ENCODE peak calls at places on chromosomes 7 and 10, in eight cellular contexts. K is MM.1S, P is neural progenitor cell, G is heart left ventricle, U is upper lobe of right lung, T is sigmoid colon, X is IMR-90, D is adipocyte. F is an unnamed sample.

GRCh38 chr10:130834170-130834569 is 477.4 kb downstream of the TCERG1L start:
- DNase-seq in K (no peak), U (no peak), G (no peak), T (no peak), D (no peak), P (peak; percentile 59), X (no peak), F (peak; percentile 70)

GRCh38 chr7:127514499-127514898 is 70.9 kb downstream of the GCC1 start:
- DNase-seq in K (peak; percentile 44), G (no peak), D (peak; percentile 62), T (no peak), U (no peak), P (peak; percentile 56), X (peak; percentile 39), F (no peak)

GRCh38 chr7:26860361-26860760 is 4.0 kb downstream of the SKAP2 start:
- DNase-seq in K (no peak), X (no peak), D (no peak), P (no peak), U (no peak), T (no peak), G (no peak), F (no peak)

GRCh38 chr7:24378871-24379608 is 95.0 kb downstream of the NPY start:
- DNase-seq in T (no peak), K (no peak), P (no peak), G (no peak), U (peak; percentile 68), D (peak; percentile 27), X (peak; percentile 50), F (no peak)

GRCh38 chr7:52525772-52526341 is 509.6 kb upstream of the POM121L12 start:
- DNase-seq in K (no peak), U (no peak), G (no peak), P (no peak), T (no peak), X (no peak), D (no peak), F (no peak)

GRCh38 chr7:47480576-47481538 is 101.1 kb downstream of the TNS3 start:
- DNase-seq in G (no peak), X (no peak), K (peak; percentile 91), D (no peak), T (no peak), U (no peak), P (peak; percentile 49), F (peak; percentile 61)

GRCh38 chr10:72557362-72557761 is 68.5 kb downstream of the MICU1 start:
- DNase-seq in P (no peak), K (no peak), X (peak; percentile 79), U (no peak), G (no peak), D (peak; percentile 70), T (no peak), F (no peak)

GRCh38 chr7:134612197-134612596 is 34.5 kb upstream of the BPGM start:
- DNase-seq in K (peak; percentile 27), U (no peak), X (no peak), P (no peak), D (no peak), T (no peak), G (no peak), F (no peak)

GRCh38 chr10:69963835-69964710 is 88.6 kb upstream of the MACROH2A2 start:
- DNase-seq in U (no peak), X (no peak), G (no peak), P (no peak), D (no peak), T (no peak), K (no peak), F (no peak)

GRCh38 chr7:55240418-55241142 is 124.6 kb upstream of the LANCL2 start:
- DNase-seq in T (no peak), G (no peak), K (no peak), X (no peak), D (no peak), U (no peak), P (no peak), F (no peak)

GRCh38 chr10:3784510-3785250 is at the start of gene KLF6:
- DNase-seq in D (peak; percentile 67), U (no peak), K (peak; percentile 49), T (peak; percentile 81), P (peak; percentile 67), X (peak; percentile 28), G (peak; percentile 73), F (no peak)

GRCh38 chr10:19347592-19347991 is 299.0 kb downstream of the MALRD1 start:
- DNase-seq in K (no peak), T (no peak), U (no peak), X (no peak), G (no peak), P (peak; percentile 39), D (peak; percentile 0), F (peak; percentile 51)

GRCh38 chr7:53110425-53110824 is 75.0 kb downstream of the POM121L12 start:
- DNase-seq in U (no peak), G (no peak), K (no peak), D (no peak), X (no peak), P (no peak), T (no peak), F (no peak)

GRCh38 chr7:119545118-119545517 is 727.9 kb upstream of the KCND2 start:
- DNase-seq in P (no peak), D (peak; percentile 0), K (no peak), X (peak; percentile 26), G (no peak), T (no peak), U (no peak), F (no peak)

GRCh38 chr7:44379366-44380178 is 54.2 kb upstream of the CAMK2B start:
- DNase-seq in G (no peak), D (no peak), K (no peak), U (no peak), X (peak; percentile 17), P (no peak), T (no peak), F (peak; percentile 50)

DNA sequence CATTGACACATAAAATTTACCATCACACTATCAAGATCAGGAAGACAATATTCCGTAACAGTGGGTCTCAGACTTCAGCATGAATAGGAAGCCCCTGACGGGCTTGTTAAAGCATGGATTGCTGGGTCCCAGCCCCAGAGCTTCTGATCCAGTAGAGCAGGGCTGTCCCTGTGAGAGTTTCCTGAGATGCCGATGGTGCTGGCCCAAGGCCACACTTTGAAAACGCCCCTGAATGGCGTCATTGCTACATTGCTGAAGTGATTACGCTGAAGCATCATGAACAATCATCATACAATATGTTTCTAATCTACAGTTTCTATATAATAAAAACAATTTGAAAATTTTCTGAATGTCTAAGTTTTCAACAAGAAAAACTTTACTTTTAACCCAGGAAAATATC is 38.0 kb upstream of the TMEM72 start:
- DNase-seq in P (no peak), K (no peak), X (peak; percentile 45), T (no peak), D (peak; percentile 34), G (no peak), U (no peak), F (peak; percentile 29)
- H3K36me3 ChIP-seq in P (no peaks in the 10 kb centered on the region), K (no peaks in the 10 kb centered on the region), X (no peaks in the 10 kb centered on the region), T (no peaks in the 10 kb centered on the region), D (no peaks in the 10 kb centered on the region), G (no peaks in the 10 kb centered on the region), U (no peaks in the 10 kb centered on the region), F (no peaks in the 10 kb centered on the region)

DNA sequence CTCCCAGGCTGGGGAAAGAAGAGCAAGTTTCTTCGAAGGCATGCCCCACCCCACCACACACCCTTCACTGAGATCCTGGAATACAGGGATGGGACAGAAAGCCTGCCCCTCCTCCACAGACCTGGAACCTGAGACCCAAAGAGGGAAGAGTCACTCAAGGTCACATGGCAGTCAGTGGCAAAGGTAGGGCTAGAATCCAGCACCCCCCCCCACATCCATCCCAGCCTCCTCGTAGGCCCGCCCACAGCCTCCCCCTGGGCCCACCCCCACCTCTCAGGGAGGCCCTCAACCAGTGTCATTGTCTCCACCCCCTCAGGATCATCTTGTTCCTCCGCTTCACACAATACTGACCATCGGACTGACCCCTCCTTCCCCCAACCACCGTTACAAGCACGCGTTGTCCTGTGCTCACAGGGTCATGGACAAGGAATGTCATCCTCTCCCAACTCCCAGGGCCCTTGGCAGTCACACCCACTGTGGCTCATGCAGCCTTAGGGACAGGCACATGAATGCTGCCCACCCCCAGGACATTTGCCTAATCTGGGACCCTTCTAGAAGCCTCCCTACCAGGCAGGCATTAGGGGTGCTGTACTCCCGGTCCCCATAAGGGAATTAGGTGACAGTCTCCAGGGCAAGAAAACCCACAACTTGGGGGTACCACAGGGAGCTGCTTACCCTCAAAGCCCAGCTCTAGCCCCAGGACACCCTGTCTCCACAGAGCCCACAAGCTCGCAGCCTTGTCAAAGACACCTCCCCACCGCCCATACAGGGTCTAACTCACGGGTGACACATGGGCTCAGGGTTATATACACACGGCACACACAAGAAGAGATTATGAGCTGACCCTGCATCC is 1.4 kb downstream of the KCNH2 start:
- DNase-seq in P (peak; percentile 50), D (no peak), X (no peak), G (peak; percentile 87), K (no peak), T (no peak), U (no peak), F (no peak)
- H3K4me1 ChIP-seq in P (peaks cover 55% of the 10 kb centered on the region), D (peaks cover 3% of the 10 kb centered on the region), X (peaks cover 20% of the 10 kb centered on the region), G (peaks cover 26% of the 10 kb centered on the region), K (peaks cover 33% of the 10 kb centered on the region), T (no peaks in the 10 kb centered on the region), U (peaks cover 14% of the 10 kb centered on the region), F (peaks cover 3% of the 10 kb centered on the region)

DNA sequence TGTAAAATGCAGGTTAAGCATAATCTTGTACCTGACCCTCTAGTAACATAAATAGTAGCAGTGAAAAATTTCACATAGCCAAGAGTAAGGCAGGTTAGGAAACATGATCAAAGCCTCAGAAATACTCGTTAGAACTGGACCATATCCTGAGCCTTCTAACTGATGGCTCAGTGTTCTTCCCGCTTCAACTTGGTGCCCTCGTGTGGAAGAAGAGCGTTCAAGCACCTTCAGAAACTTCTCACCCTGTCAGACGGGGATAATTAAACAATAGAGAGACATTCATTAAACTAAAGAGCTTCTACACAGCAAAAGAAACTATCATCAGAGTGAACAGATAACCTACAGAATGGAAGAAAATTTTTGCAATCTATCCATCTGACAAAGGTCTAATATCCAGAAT is 124.5 kb downstream of the MYOF start:
- DNase-seq in X (peak; percentile 32), T (no peak), D (peak; percentile 52), P (peak; percentile 81), U (no peak), K (peak; percentile 51), G (no peak), F (peak; percentile 65)
- H3K36me3 ChIP-seq in X (peaks cover 54% of the 10 kb centered on the region), T (peaks cover 55% of the 10 kb centered on the region), D (peaks cover 93% of the 10 kb centered on the region), P (no peaks in the 10 kb centered on the region), U (peaks cover 88% of the 10 kb centered on the region), K (no peaks in the 10 kb centered on the region), G (peaks cover 84% of the 10 kb centered on the region), F (peaks cover 82% of the 10 kb centered on the region)

GRCh38 chr10:81866753-81867152 is 8.2 kb upstream of the NRG3 start:
- DNase-seq in K (peak; percentile 89), D (no peak), G (no peak), X (no peak), P (no peak), T (no peak), U (no peak), F (no peak)
- H3K4me1 ChIP-seq in K (peaks cover 33% of the 10 kb centered on the region), D (no peaks in the 10 kb centered on the region), G (peaks cover 3% of the 10 kb centered on the region), X (no peaks in the 10 kb centered on the region), P (peaks cover 11% of the 10 kb centered on the region), T (no peaks in the 10 kb centered on the region), U (no peaks in the 10 kb centered on the region), F (peaks cover 5% of the 10 kb centered on the region)

DNA sequence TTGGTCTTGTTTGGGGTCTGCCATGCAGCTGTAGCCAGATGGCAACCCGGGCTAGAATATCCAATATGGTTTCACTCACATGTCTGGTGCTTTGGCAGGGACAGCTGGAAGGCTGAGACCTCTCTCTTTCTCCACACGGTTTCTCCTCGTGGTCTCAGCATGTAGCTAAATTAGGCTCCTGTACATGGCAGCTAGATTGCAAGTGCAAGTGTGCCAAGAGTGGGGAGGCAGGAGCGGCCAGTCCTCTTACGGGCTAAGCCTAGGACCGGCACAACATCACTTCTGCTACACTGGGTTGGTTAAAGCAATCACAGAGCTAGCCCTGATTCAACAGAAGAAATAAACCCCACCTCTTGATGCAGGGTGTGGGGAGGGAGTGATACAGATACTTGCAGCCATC is 9.3 kb upstream of the PDE1C start:
- DNase-seq in P (no peak), T (no peak), U (no peak), X (no peak), D (no peak), K (no peak), G (peak; percentile 85), F (no peak)
- H3K36me3 ChIP-seq in P (no peaks in the 10 kb centered on the region), T (no peaks in the 10 kb centered on the region), U (no peaks in the 10 kb centered on the region), X (no peaks in the 10 kb centered on the region), D (no peaks in the 10 kb centered on the region), K (no peaks in the 10 kb centered on the region), G (no peaks in the 10 kb centered on the region), F (no peaks in the 10 kb centered on the region)